ENCODE peak calls at places on chromosomes 2 and 18, in six cellular contexts. K is spleen; C is left ventricle myocardium inferior; M is HAP-1; S is CD8-positive, alpha-beta memory T cell; P is tibial nerve. W is an unnamed sample.

GRCh38 chr2:241739651-241740050 is 5.2 kb downstream of the D2HGDH start:
- DNase-seq in K (no peak), C (no peak), M (no peak), S (no peak), P (no peak), W (no peak)

GRCh38 chr18:46676162-46676830 is 19.3 kb upstream of the LOXHD1 start:
- DNase-seq in K (no peak), C (no peak), M (peak; percentile 44), S (no peak), P (no peak), W (peak; percentile 53)

GRCh38 chr2:78890940-78891339 is 134.6 kb upstream of the REG3G start:
- DNase-seq in K (no peak), C (no peak), M (no peak), S (no peak), P (no peak), W (no peak)

GRCh38 chr18:23137093-23137640 is 1.9 kb downstream of the CABLES1 start:
- DNase-seq in K (no peak), C (no peak), M (peak; percentile 30), S (no peak), P (no peak), W (no peak)

GRCh38 chr18:58727776-58728500 is 56.7 kb downstream of the MALT1 start:
- DNase-seq in K (no peak), C (peak; percentile 23), M (no peak), S (no peak), P (no peak), W (peak; percentile 77)

GRCh38 chr18:27185025-27185763 is at the start of gene CHST9:
- DNase-seq in K (peak; percentile 73), C (peak; percentile 46), M (peak; percentile 14), S (no peak), P (no peak), W (no peak)

GRCh38 chr2:60172801-60173200 is 380.7 kb downstream of the BCL11A start:
- DNase-seq in K (no peak), C (no peak), M (no peak), S (no peak), P (no peak), W (no peak)

GRCh38 chr2:26735883-26736588 is 28.0 kb upstream of the SLC35F6 start:
- DNase-seq in K (peak; percentile 73), C (no peak), M (no peak), S (no peak), P (no peak), W (no peak)

GRCh38 chr2:33322099-33322498 is 154.3 kb upstream of the RASGRP3 start:
- DNase-seq in K (no peak), C (no peak), M (no peak), S (no peak), P (peak; percentile 18), W (peak; percentile 26)

GRCh38 chr2:239811001-239811798 is 213.9 kb downstream of the NDUFA10 start:
- DNase-seq in K (peak; percentile 45), C (no peak), M (no peak), S (no peak), P (no peak), W (no peak)

GRCh38 chr2:221572821-221573429 is 821 bp upstream of the EPHA4 start:
- DNase-seq in K (no peak), C (peak; percentile 37), M (peak; percentile 65), S (peak; percentile 6), P (peak; percentile 12), W (no peak)

GRCh38 chr2:39334529-39334928 is 90.8 kb upstream of the CDKL4 start:
- DNase-seq in K (no peak), C (no peak), M (no peak), S (no peak), P (no peak), W (no peak)

GRCh38 chr2:54384301-54385035 is 71.7 kb upstream of the SPTBN1 start:
- DNase-seq in K (no peak), C (no peak), M (no peak), S (no peak), P (peak; percentile 5), W (no peak)

GRCh38 chr18:41873730-41874129 is 81.3 kb upstream of the PIK3C3 start:
- DNase-seq in K (no peak), C (no peak), M (no peak), S (no peak), P (no peak), W (no peak)

GRCh38 chr2:78992451-78992806 is 33.1 kb upstream of the REG3G start:
- DNase-seq in K (no peak), C (no peak), M (no peak), S (no peak), P (no peak), W (no peak)

GRCh38 chr2:166924967-166925366 is 36.7 kb downstream of the XIRP2 start:
- DNase-seq in K (no peak), C (no peak), M (no peak), S (no peak), P (no peak), W (no peak)

GRCh38 chr2:17636989-17637906 is 96.8 kb downstream of the VSNL1 start:
- DNase-seq in K (no peak), C (no peak), M (no peak), S (no peak), P (no peak), W (no peak)

GRCh38 chr18:56162871-56163270 is 475.5 kb downstream of the TXNL1 start:
- DNase-seq in K (no peak), C (no peak), M (no peak), S (no peak), P (no peak), W (no peak)

GRCh38 chr18:58222439-58223125 is 178.6 kb downstream of the NEDD4L start:
- DNase-seq in K (no peak), C (no peak), M (no peak), S (no peak), P (no peak), W (no peak)

GRCh38 chr2:182553483-182553882 is 126.6 kb upstream of the PDE1A start:
- DNase-seq in K (no peak), C (no peak), M (no peak), S (no peak), P (no peak), W (no peak)

GRCh38 chr2:26521054-26521912 is 43.4 kb upstream of the OTOF start:
- DNase-seq in K (peak; percentile 67), C (no peak), M (peak; percentile 58), S (no peak), P (no peak), W (no peak)

GRCh38 chr2:15307526-15307925 is 253.6 kb downstream of the NBAS start:
- DNase-seq in K (no peak), C (no peak), M (no peak), S (no peak), P (no peak), W (no peak)

GRCh38 chr2:3279236-3279960 is 98.2 kb downstream of the EIPR1 start:
- DNase-seq in K (peak; percentile 43), C (no peak), M (no peak), S (no peak), P (no peak), W (no peak)

GRCh38 chr2:11998218-11998617 is 251.8 kb downstream of the LPIN1 start:
- DNase-seq in K (no peak), C (no peak), M (no peak), S (no peak), P (no peak), W (no peak)

GRCh38 chr2:40487592-40487991 is 35.7 kb upstream of the SLC8A1 start:
- DNase-seq in K (no peak), C (no peak), M (no peak), S (no peak), P (no peak), W (no peak)

GRCh38 chr2:11680181-11680900 is 10.3 kb upstream of the NTSR2 start:
- DNase-seq in K (peak; percentile 64), C (no peak), M (no peak), S (no peak), P (no peak), W (no peak)

GRCh38 chr18:26002375-26002774 is 88.0 kb downstream of the SS18 start:
- DNase-seq in K (no peak), C (no peak), M (no peak), S (no peak), P (no peak), W (no peak)

GRCh38 chr2:185738679-185739472 is at the start of gene FSIP2:
- DNase-seq in K (peak; percentile 87), C (peak; percentile 30), M (peak; percentile 95), S (no peak), P (peak; percentile 28), W (no peak)

GRCh38 chr2:185734658-185735057 is 3.9 kb upstream of the FSIP2 start:
- DNase-seq in K (no peak), C (no peak), M (no peak), S (no peak), P (no peak), W (no peak)

DNA sequence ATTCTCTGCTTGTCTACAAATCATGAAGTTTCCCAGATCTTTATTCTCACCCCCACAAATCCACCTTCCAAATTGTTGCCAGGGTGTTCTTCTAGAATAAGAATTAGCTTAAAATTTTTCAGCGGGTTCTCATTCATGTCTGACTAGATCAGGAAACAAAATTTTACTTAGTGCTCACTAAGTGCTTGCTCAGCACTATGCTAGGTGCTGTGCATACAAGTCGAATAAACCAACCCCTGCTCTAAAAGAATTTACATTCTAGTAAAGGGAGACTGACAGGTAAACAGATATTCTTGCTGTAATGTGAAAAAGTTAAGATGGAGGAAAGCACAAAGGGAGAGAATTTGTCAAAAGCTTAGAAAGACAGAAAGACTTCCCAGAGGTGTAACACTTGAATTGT is 2.4 kb upstream of the FSIP2 start:
- DNase-seq in K (no peak), C (no peak), M (no peak), S (no peak), P (no peak), W (no peak)
- H3K27me3 ChIP-seq in K (no peaks in the 10 kb centered on the region), C (peaks cover 21% of the 10 kb centered on the region), M (no peaks in the 10 kb centered on the region), S (no peaks in the 10 kb centered on the region), P (peaks cover 10% of the 10 kb centered on the region), W (no peaks in the 10 kb centered on the region)

GRCh38 chr2:172097557-172098131 is 5.1 kb downstream of the DLX2 start:
- DNase-seq in K (no peak), C (no peak), M (no peak), S (no peak), P (no peak), W (no peak)

GRCh38 chr2:172095146-172095904 is 7.4 kb downstream of the DLX2 start:
- DNase-seq in K (peak; percentile 88), C (peak; percentile 28), M (peak; percentile 83), S (peak; percentile 71), P (no peak), W (peak; percentile 82)

GRCh38 chr2:172096661-172097547 is 5.8 kb downstream of the DLX2 start:
- DNase-seq in K (no peak), C (no peak), M (no peak), S (no peak), P (no peak), W (peak; percentile 77)

GRCh38 chr2:172094319-172095145 is 8.2 kb downstream of the DLX2 start:
- DNase-seq in K (peak; percentile 78), C (no peak), M (peak; percentile 68), S (no peak), P (no peak), W (peak; percentile 75)

GRCh38 chr2:172095905-172096660 is 6.6 kb downstream of the DLX2 start:
- DNase-seq in K (peak; percentile 75), C (no peak), M (no peak), S (no peak), P (no peak), W (peak; percentile 56)
- H3K27me3 ChIP-seq in K (peaks cover 100% of the 10 kb centered on the region), C (peaks cover 100% of the 10 kb centered on the region), M (no peaks in the 10 kb centered on the region), S (peaks cover 97% of the 10 kb centered on the region), P (peaks cover 100% of the 10 kb centered on the region), W (no peaks in the 10 kb centered on the region)

GRCh38 chr2:119525574-119525973 is 1.3 kb upstream of the SCTR start:
- DNase-seq in K (no peak), C (no peak), M (no peak), S (no peak), P (no peak), W (no peak)
- H3K27me3 ChIP-seq in K (peaks cover 24% of the 10 kb centered on the region), C (peaks cover 77% of the 10 kb centered on the region), M (peaks cover 40% of the 10 kb centered on the region), S (no peaks in the 10 kb centered on the region), P (peaks cover 36% of the 10 kb centered on the region), W (peaks cover 5% of the 10 kb centered on the region)

GRCh38 chr2:169391236-169391635 is 28.9 kb upstream of the LRP2 start:
- DNase-seq in K (no peak), C (no peak), M (no peak), S (no peak), P (no peak), W (no peak)
- H3K27me3 ChIP-seq in K (no peaks in the 10 kb centered on the region), C (peaks cover 48% of the 10 kb centered on the region), M (peaks cover 46% of the 10 kb centered on the region), S (no peaks in the 10 kb centered on the region), P (no peaks in the 10 kb centered on the region), W (peaks cover 11% of the 10 kb centered on the region)